ENCODE peak calls at places on chromosome 13, in five cellular contexts. One of them, this sample, is unnamed. For H3K4me1, the result is how much of the 10 kb centered on the place peaks cover.

GRCh38 chr13:112588490-112589297 is 741 bp upstream of the TUBGCP3 start:
- DNase-seq in ascending aorta: no peak
- DNase-seq in psoas muscle: peak
- DNase-seq in thoracic aorta: no peak
- DNase-seq in OCI-LY7: no peak
- DNase-seq in this sample: no peak

GRCh38 chr13:105587786-105588185 is 947.7 kb downstream of the EFNB2 start:
- DNase-seq in psoas muscle: no peak
- DNase-seq in OCI-LY7: no peak
- DNase-seq in thoracic aorta: no peak
- DNase-seq in ascending aorta: no peak
- DNase-seq in this sample: no peak

GRCh38 chr13:98370806-98371553 is 193.9 kb upstream of the RNF113B start:
- DNase-seq in psoas muscle: peak
- DNase-seq in thoracic aorta: no peak
- DNase-seq in ascending aorta: no peak
- DNase-seq in OCI-LY7: no peak
- DNase-seq in this sample: peak

GRCh38 chr13:60590775-60591174 is 193.8 kb downstream of the TDRD3 start:
- DNase-seq in thoracic aorta: no peak
- DNase-seq in OCI-LY7: no peak
- DNase-seq in psoas muscle: no peak
- DNase-seq in ascending aorta: no peak
- DNase-seq in this sample: no peak

GRCh38 chr13:108326318-108326717 is 56.8 kb downstream of the TNFSF13B start:
- DNase-seq in ascending aorta: no peak
- DNase-seq in psoas muscle: no peak
- DNase-seq in OCI-LY7: peak
- DNase-seq in thoracic aorta: no peak
- DNase-seq in this sample: no peak

GRCh38 chr13:96075953-96076543 is 13.9 kb upstream of the HS6ST3 start:
- DNase-seq in OCI-LY7: peak
- DNase-seq in ascending aorta: no peak
- DNase-seq in psoas muscle: no peak
- DNase-seq in thoracic aorta: no peak
- DNase-seq in this sample: no peak

GRCh38 chr13:101455863-101456262 is 3.4 kb downstream of the ITGBL1 start:
- DNase-seq in thoracic aorta: no peak
- DNase-seq in psoas muscle: no peak
- DNase-seq in OCI-LY7: no peak
- DNase-seq in ascending aorta: no peak
- DNase-seq in this sample: no peak

GRCh38 chr13:113491418-113491883 is 940 bp upstream of the DCUN1D2 start:
- DNase-seq in thoracic aorta: no peak
- DNase-seq in psoas muscle: peak
- DNase-seq in ascending aorta: no peak
- DNase-seq in OCI-LY7: no peak
- DNase-seq in this sample: peak

GRCh38 chr13:106331116-106331515 is 204.3 kb downstream of the EFNB2 start:
- DNase-seq in OCI-LY7: no peak
- DNase-seq in thoracic aorta: no peak
- DNase-seq in psoas muscle: no peak
- DNase-seq in ascending aorta: no peak
- DNase-seq in this sample: no peak

GRCh38 chr13:110815471-110816204 is 99.2 kb downstream of the ANKRD10 start:
- DNase-seq in ascending aorta: no peak
- DNase-seq in psoas muscle: no peak
- DNase-seq in OCI-LY7: no peak
- DNase-seq in thoracic aorta: no peak
- DNase-seq in this sample: no peak

GRCh38 chr13:41317243-41317642 is 6.2 kb downstream of the NAA16 start:
- DNase-seq in OCI-LY7: no peak
- DNase-seq in ascending aorta: no peak
- DNase-seq in thoracic aorta: no peak
- DNase-seq in psoas muscle: no peak
- DNase-seq in this sample: no peak

GRCh38 chr13:97600438-97601080 is 166.6 kb downstream of the RAP2A start:
- DNase-seq in ascending aorta: no peak
- DNase-seq in psoas muscle: no peak
- DNase-seq in OCI-LY7: no peak
- DNase-seq in thoracic aorta: no peak
- DNase-seq in this sample: no peak

GRCh38 chr13:39159393-39159792 is 121.1 kb downstream of the NHLRC3 start:
- DNase-seq in thoracic aorta: no peak
- DNase-seq in ascending aorta: no peak
- DNase-seq in psoas muscle: no peak
- DNase-seq in OCI-LY7: no peak
- DNase-seq in this sample: no peak

GRCh38 chr13:50080856-50081105 is 65.5 kb downstream of the KCNRG start:
- DNase-seq in ascending aorta: no peak
- DNase-seq in psoas muscle: no peak
- DNase-seq in OCI-LY7: no peak
- DNase-seq in thoracic aorta: no peak
- DNase-seq in this sample: no peak

GRCh38 chr13:59450218-59450617 is 713.5 kb downstream of the DIAPH3 start:
- DNase-seq in psoas muscle: no peak
- DNase-seq in thoracic aorta: no peak
- DNase-seq in OCI-LY7: no peak
- DNase-seq in ascending aorta: no peak
- DNase-seq in this sample: no peak

GRCh38 chr13:39134574-39134973 is 96.3 kb downstream of the NHLRC3 start:
- DNase-seq in psoas muscle: no peak
- DNase-seq in OCI-LY7: no peak
- DNase-seq in ascending aorta: no peak
- DNase-seq in thoracic aorta: no peak
- DNase-seq in this sample: no peak

GRCh38 chr13:97261254-97262015 is 39.3 kb downstream of the MBNL2 start:
- DNase-seq in ascending aorta: no peak
- DNase-seq in thoracic aorta: no peak
- DNase-seq in OCI-LY7: no peak
- DNase-seq in psoas muscle: no peak
- DNase-seq in this sample: no peak

GRCh38 chr13:32427852-32428580 is at the start of gene N4BP2L1:
- DNase-seq in OCI-LY7: peak
- DNase-seq in thoracic aorta: peak
- DNase-seq in psoas muscle: peak
- DNase-seq in ascending aorta: peak
- DNase-seq in this sample: peak

GRCh38 chr13:54174001-54174400 is 1145.4 kb downstream of the OLFM4 start:
- DNase-seq in psoas muscle: no peak
- DNase-seq in OCI-LY7: no peak
- DNase-seq in ascending aorta: no peak
- DNase-seq in thoracic aorta: no peak
- DNase-seq in this sample: no peak

GRCh38 chr13:36297259-36297599 is 385 bp downstream of the CCDC169 start:
- DNase-seq in psoas muscle: no peak
- DNase-seq in ascending aorta: no peak
- DNase-seq in thoracic aorta: no peak
- DNase-seq in OCI-LY7: no peak
- DNase-seq in this sample: no peak

GRCh38 chr13:81697826-81698225 is 1356.9 kb upstream of the SPRY2 start:
- DNase-seq in thoracic aorta: no peak
- DNase-seq in OCI-LY7: no peak
- DNase-seq in ascending aorta: no peak
- DNase-seq in psoas muscle: no peak
- DNase-seq in this sample: no peak

GRCh38 chr13:73702419-73703071 is 431.7 kb downstream of the KLF12 start:
- DNase-seq in thoracic aorta: no peak
- DNase-seq in psoas muscle: no peak
- DNase-seq in OCI-LY7: peak
- DNase-seq in ascending aorta: no peak
- DNase-seq in this sample: no peak

GRCh38 chr13:67966065-67966464 is 735.9 kb upstream of the PCDH9 start:
- DNase-seq in ascending aorta: no peak
- DNase-seq in OCI-LY7: no peak
- DNase-seq in thoracic aorta: no peak
- DNase-seq in psoas muscle: no peak
- DNase-seq in this sample: no peak

GRCh38 chr13:46526763-46527162 is 26.2 kb upstream of the LRCH1 start:
- DNase-seq in OCI-LY7: no peak
- DNase-seq in thoracic aorta: no peak
- DNase-seq in psoas muscle: no peak
- DNase-seq in ascending aorta: no peak
- DNase-seq in this sample: no peak

GRCh38 chr13:74024314-74024713 is 109.9 kb downstream of the KLF12 start:
- DNase-seq in psoas muscle: no peak
- DNase-seq in thoracic aorta: no peak
- DNase-seq in ascending aorta: no peak
- DNase-seq in OCI-LY7: no peak
- DNase-seq in this sample: peak

GRCh38 chr13:47289578-47289977 is 392.7 kb upstream of the HTR2A start:
- DNase-seq in psoas muscle: no peak
- DNase-seq in thoracic aorta: no peak
- DNase-seq in OCI-LY7: no peak
- DNase-seq in ascending aorta: no peak
- DNase-seq in this sample: no peak

GRCh38 chr13:111610077-111610476 is 289.6 kb downstream of the TEX29 start:
- DNase-seq in OCI-LY7: no peak
- DNase-seq in psoas muscle: no peak
- DNase-seq in thoracic aorta: no peak
- DNase-seq in ascending aorta: no peak
- DNase-seq in this sample: no peak

GRCh38 chr13:33884506-33885221 is 66.7 kb downstream of the RFC3 start:
- DNase-seq in ascending aorta: no peak
- DNase-seq in psoas muscle: no peak
- DNase-seq in OCI-LY7: no peak
- DNase-seq in thoracic aorta: no peak
- DNase-seq in this sample: no peak

GRCh38 chr13:105334211-105334610 is 1201.3 kb downstream of the EFNB2 start:
- DNase-seq in thoracic aorta: no peak
- DNase-seq in psoas muscle: no peak
- DNase-seq in OCI-LY7: no peak
- DNase-seq in ascending aorta: no peak
- DNase-seq in this sample: no peak

GRCh38 chr13:66831317-66831716 is 398.8 kb downstream of the PCDH9 start:
- DNase-seq in psoas muscle: no peak
- DNase-seq in thoracic aorta: no peak
- DNase-seq in ascending aorta: no peak
- DNase-seq in OCI-LY7: peak
- DNase-seq in this sample: no peak

GRCh38 chr13:65342938-65343337 is 1887.2 kb downstream of the PCDH9 start:
- DNase-seq in ascending aorta: no peak
- DNase-seq in thoracic aorta: no peak
- DNase-seq in psoas muscle: no peak
- DNase-seq in OCI-LY7: no peak
- DNase-seq in this sample: no peak

GRCh38 chr13:101757446-101758039 is 305.1 kb downstream of the ITGBL1 start:
- DNase-seq in psoas muscle: no peak
- DNase-seq in thoracic aorta: no peak
- DNase-seq in ascending aorta: no peak
- DNase-seq in OCI-LY7: peak
- DNase-seq in this sample: no peak

GRCh38 chr13:110322828-110323171 is 15.7 kb downstream of the COL4A2 start:
- DNase-seq in psoas muscle: no peak
- DNase-seq in OCI-LY7: no peak
- DNase-seq in thoracic aorta: no peak
- DNase-seq in ascending aorta: no peak
- DNase-seq in this sample: no peak

GRCh38 chr13:95128045-95128643 is 173.1 kb downstream of the ABCC4 start:
- DNase-seq in thoracic aorta: no peak
- DNase-seq in ascending aorta: no peak
- DNase-seq in OCI-LY7: no peak
- DNase-seq in psoas muscle: no peak
- DNase-seq in this sample: no peak

GRCh38 chr13:40629678-40630384 is 36.6 kb downstream of the FOXO1 start:
- DNase-seq in OCI-LY7: peak
- DNase-seq in psoas muscle: no peak
- DNase-seq in thoracic aorta: no peak
- DNase-seq in ascending aorta: no peak
- DNase-seq in this sample: no peak

GRCh38 chr13:30077338-30077737 is 226.9 kb upstream of the UBL3 start:
- DNase-seq in thoracic aorta: no peak
- DNase-seq in OCI-LY7: no peak
- DNase-seq in ascending aorta: no peak
- DNase-seq in psoas muscle: no peak
- DNase-seq in this sample: no peak
- H3K4me1 ChIP-seq in thoracic aorta: under half
- H3K4me1 ChIP-seq in OCI-LY7: under half
- H3K4me1 ChIP-seq in ascending aorta: under half
- H3K4me1 ChIP-seq in psoas muscle: under half
- H3K4me1 ChIP-seq in this sample: under half

GRCh38 chr13:26557051-26557392 is 461 bp upstream of the WASF3 start:
- DNase-seq in ascending aorta: no peak
- DNase-seq in OCI-LY7: no peak
- DNase-seq in thoracic aorta: no peak
- DNase-seq in psoas muscle: no peak
- DNase-seq in this sample: no peak
- H3K4me3 ChIP-seq in ascending aorta: peak
- H3K4me3 ChIP-seq in OCI-LY7: peak
- H3K4me3 ChIP-seq in thoracic aorta: peak
- H3K4me3 ChIP-seq in psoas muscle: peak
- H3K4me3 ChIP-seq in this sample: peak

GRCh38 chr13:44575741-44576395 is at the start of gene TSC22D1:
- DNase-seq in OCI-LY7: peak
- DNase-seq in psoas muscle: peak
- DNase-seq in thoracic aorta: no peak
- DNase-seq in ascending aorta: no peak
- DNase-seq in this sample: peak

GRCh38 chr13:44573071-44573470 is 3.1 kb downstream of the TSC22D1 start:
- DNase-seq in ascending aorta: no peak
- DNase-seq in thoracic aorta: no peak
- DNase-seq in OCI-LY7: no peak
- DNase-seq in psoas muscle: no peak
- DNase-seq in this sample: no peak

GRCh38 chr13:44573790-44574465 is 2.2 kb downstream of the TSC22D1 start:
- DNase-seq in ascending aorta: no peak
- DNase-seq in thoracic aorta: no peak
- DNase-seq in OCI-LY7: peak
- DNase-seq in psoas muscle: peak
- DNase-seq in this sample: no peak

GRCh38 chr13:44575035-44575434 is 1.1 kb downstream of the TSC22D1 start:
- DNase-seq in thoracic aorta: no peak
- DNase-seq in OCI-LY7: no peak
- DNase-seq in psoas muscle: no peak
- DNase-seq in ascending aorta: no peak
- DNase-seq in this sample: no peak

DNA sequence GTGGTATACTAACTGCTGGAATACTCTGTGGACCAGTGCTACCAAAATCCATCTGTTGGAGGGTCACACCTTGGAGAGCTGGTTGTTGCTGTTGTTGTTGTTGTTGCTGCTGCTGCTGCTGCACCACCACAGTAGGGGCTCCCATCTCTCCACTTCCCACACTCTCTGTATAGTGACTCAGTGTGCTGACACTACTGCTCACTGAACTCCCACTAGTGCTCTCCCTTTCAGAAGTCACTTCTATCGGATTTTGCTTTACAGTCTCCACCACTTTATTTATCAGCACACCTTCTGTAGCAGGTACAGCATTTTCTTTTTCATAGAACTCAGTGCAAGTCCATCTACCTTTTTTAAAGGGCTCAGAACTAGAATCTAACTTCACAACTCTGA is 1.7 kb downstream of the TSC22D1 start:
- DNase-seq in OCI-LY7: no peak
- DNase-seq in ascending aorta: no peak
- DNase-seq in psoas muscle: no peak
- DNase-seq in thoracic aorta: no peak
- DNase-seq in this sample: no peak
- H3K4me1 ChIP-seq in OCI-LY7: under half
- H3K4me1 ChIP-seq in ascending aorta: under half
- H3K4me1 ChIP-seq in psoas muscle: under half
- H3K4me1 ChIP-seq in thoracic aorta: half or more
- H3K4me1 ChIP-seq in this sample: under half

GRCh38 chr13:80131204-80131603 is 209.7 kb downstream of the SPRY2 start:
- DNase-seq in thoracic aorta: peak
- DNase-seq in psoas muscle: peak
- DNase-seq in OCI-LY7: no peak
- DNase-seq in ascending aorta: no peak
- DNase-seq in this sample: peak
- H3K4me3 ChIP-seq in thoracic aorta: peak
- H3K4me3 ChIP-seq in psoas muscle: peak
- H3K4me3 ChIP-seq in OCI-LY7: no peak
- H3K4me3 ChIP-seq in ascending aorta: peak
- H3K4me3 ChIP-seq in this sample: peak